ENCODE peak calls at places on chromosomes 4 and X, in four cellular contexts. R is NCI-H1092 treated with DMSO at 0.1 percent for 48 hours; V is heart left ventricle; Q is stimulated activated CD4-positive, alpha-beta T cell treated with anti-CD3 and anti-CD28 coated beads, Interleukin-1b, Interleukin-23, amount 100 ng/mL, for 24 hours. H is an unnamed sample.

GRCh38 chrX:138011461-138011860 is 445.5 kb downstream of the ZIC3 start:
- DNase-seq in R (no peak), V (no peak), Q (no peak), H (no peak)

GRCh38 chrX:108323751-108324150 is 114.5 kb downstream of the COL4A6 start:
- DNase-seq in R (no peak), V (no peak), Q (no peak), H (no peak)

GRCh38 chrX:132610536-132610935 is 121.7 kb upstream of the MBNL3 start:
- DNase-seq in R (no peak), V (no peak), Q (no peak), H (no peak)

GRCh38 chrX:21373637-21374162 is 518 bp upstream of the CNKSR2 start:
- DNase-seq in R (peak), V (peak), Q (peak), H (peak)

GRCh38 chr4:79253930-79254329 is 71.9 kb downstream of the NAA11 start:
- DNase-seq in R (no peak), V (no peak), Q (no peak), H (no peak)

GRCh38 chr4:145218251-145218650 is 37.9 kb upstream of the OTUD4 start:
- DNase-seq in R (no peak), V (peak), Q (no peak), H (no peak)

GRCh38 chrX:115297189-115297588 is 7.7 kb downstream of the LUZP4 start:
- DNase-seq in R (no peak), V (no peak), Q (no peak), H (no peak)

GRCh38 chr4:174999407-174999806 is 81.2 kb downstream of the ADAM29 start:
- DNase-seq in R (no peak), V (no peak), Q (no peak), H (no peak)

GRCh38 chr4:110196871-110197420 is 1.5 kb downstream of the ELOVL6 start:
- DNase-seq in R (peak), V (no peak), Q (peak), H (peak)

GRCh38 chr4:7101692-7102515 is 34.0 kb upstream of the GRPEL1 start:
- DNase-seq in R (peak), V (peak), Q (peak), H (peak)

GRCh38 chr4:152936446-152937279 is 540 bp downstream of the FHDC1 start:
- DNase-seq in R (peak), V (peak), Q (peak), H (peak)

GRCh38 chr4:65669008-65669971 is 999 bp downstream of the EPHA5 start:
- DNase-seq in R (no peak), V (no peak), Q (no peak), H (no peak)

GRCh38 chr4:6199344-6199921 is 916 bp downstream of the JAKMIP1 start:
- DNase-seq in R (no peak), V (no peak), Q (no peak), H (no peak)

GRCh38 chrX:115564243-115564642 is 3.3 kb downstream of the PLS3 start:
- DNase-seq in R (no peak), V (no peak), Q (no peak), H (no peak)

GRCh38 chrX:7614616-7615015 is 228.4 kb upstream of the VCX start:
- DNase-seq in R (peak), V (no peak), Q (no peak), H (no peak)

GRCh38 chr4:118772149-118773081 is 63.5 kb downstream of the SEC24D start:
- DNase-seq in R (peak), V (no peak), Q (no peak), H (no peak)

GRCh38 chrX:2715066-2715600 is 24.0 kb downstream of the CD99 start:
- DNase-seq in R (no peak), V (no peak), Q (no peak), H (no peak)

GRCh38 chr4:10635096-10635495 is 49.5 kb downstream of the CLNK start:
- DNase-seq in R (no peak), V (no peak), Q (no peak), H (no peak)

GRCh38 chr4:168621806-168622589 is 125.1 kb downstream of the PALLD start:
- DNase-seq in R (no peak), V (no peak), Q (no peak), H (no peak)

GRCh38 chrX:15447985-15448639 is 45.0 kb downstream of the PIR start:
- DNase-seq in R (no peak), V (no peak), Q (no peak), H (no peak)

GRCh38 chr4:88660446-88661294 is 37.0 kb downstream of the NAP1L5 start:
- DNase-seq in R (no peak), V (no peak), Q (no peak), H (peak)

GRCh38 chr4:158347596-158347995 is 137.3 kb downstream of the TMEM144 start:
- DNase-seq in R (no peak), V (no peak), Q (no peak), H (no peak)

GRCh38 chr4:38667005-38667771 is 3.2 kb downstream of the KLF3 start:
- DNase-seq in R (peak), V (peak), Q (peak), H (peak)